ENCODE peak calls at places on chromosome 7, in eight cellular contexts. W is endothelial cell of umbilical vein, R is body of pancreas, Y is Peyer's patch, X is ovary, V is K562, O is H1, I is erythroblast. A is an unnamed sample.

GRCh38 chr7:44277391-44277790 is 48.0 kb downstream of the CAMK2B start:
- DNase-seq in W (no peak), V (no peak), O (no peak), Y (no peak), R (no peak), I (no peak), X (no peak), A (no peak)

GRCh38 chr7:87543623-87544022 is 57.1 kb downstream of the ABCB1 start:
- DNase-seq in W (no peak), X (no peak), V (no peak), R (no peak), I (no peak), O (no peak), Y (no peak), A (no peak)

GRCh38 chr7:112204072-112204775 is 2.0 kb downstream of the DOCK4 start:
- DNase-seq in I (no peak), Y (no peak), R (no peak), O (no peak), W (peak), V (no peak), X (no peak), A (peak)

GRCh38 chr7:128400566-128400965 is 9.2 kb downstream of the IMPDH1 start:
- DNase-seq in O (no peak), Y (no peak), I (no peak), V (no peak), W (no peak), R (no peak), X (no peak), A (no peak)

GRCh38 chr7:158955146-158955870 is 99.0 kb downstream of the DYNC2I1 start:
- DNase-seq in I (no peak), V (no peak), W (no peak), X (no peak), R (no peak), O (no peak), Y (no peak), A (no peak)

GRCh38 chr7:81470084-81470723 is 299.6 kb downstream of the HGF start:
- DNase-seq in W (peak), O (peak), I (peak), X (peak), R (peak), V (peak), Y (no peak), A (peak)

GRCh38 chr7:41977165-41977651 is 259.8 kb downstream of the GLI3 start:
- DNase-seq in V (peak), O (no peak), R (no peak), Y (no peak), X (no peak), I (peak), W (peak), A (no peak)

GRCh38 chr7:44847920-44848634 is at the start of gene H2AZ2:
- DNase-seq in W (peak), X (peak), V (peak), Y (peak), R (peak), O (peak), I (peak), A (peak)

GRCh38 chr7:81801532-81801931 is 31.7 kb upstream of the HGF start:
- DNase-seq in X (no peak), V (no peak), R (no peak), O (no peak), Y (no peak), I (no peak), W (no peak), A (no peak)

GRCh38 chr7:115145512-115145911 is 223.6 kb downstream of the MDFIC start:
- DNase-seq in Y (no peak), R (no peak), W (no peak), V (no peak), X (no peak), I (no peak), O (no peak), A (no peak)

GRCh38 chr7:27145167-27145883 is 1.8 kb upstream of the HOXA5 start:
- DNase-seq in Y (peak), I (no peak), V (no peak), O (no peak), R (no peak), X (no peak), W (no peak), A (no peak)

GRCh38 chr7:18125536-18125935 is 97.9 kb upstream of the PRPS1L1 start:
- DNase-seq in X (no peak), W (peak), R (no peak), I (no peak), V (no peak), O (no peak), Y (no peak), A (no peak)

GRCh38 chr7:117839507-117839906 is 33.7 kb downstream of the CTTNBP2 start:
- DNase-seq in V (no peak), O (no peak), R (no peak), X (no peak), W (no peak), Y (no peak), I (no peak), A (no peak)

GRCh38 chr7:80511964-80512363 is at the start of gene GNAT3:
- DNase-seq in V (no peak), W (no peak), I (no peak), R (no peak), O (no peak), X (no peak), Y (no peak), A (no peak)

GRCh38 chr7:46058424-46058823 is 137.4 kb upstream of the IGFBP3 start:
- DNase-seq in V (no peak), W (no peak), R (no peak), Y (no peak), I (no peak), X (no peak), O (no peak), A (no peak)

GRCh38 chr7:149771199-149771636 is 2.2 kb downstream of the ZNF467 start:
- DNase-seq in V (no peak), W (peak), O (no peak), I (no peak), Y (peak), X (no peak), R (peak), A (no peak)

GRCh38 chr7:155486783-155487508 is 29.0 kb downstream of the EN2 start:
- DNase-seq in O (no peak), I (no peak), Y (no peak), W (no peak), X (no peak), R (no peak), V (no peak), A (no peak)

GRCh38 chr7:17095001-17095574 is 203.4 kb upstream of the AHR start:
- DNase-seq in R (no peak), W (no peak), O (no peak), I (no peak), X (no peak), Y (no peak), V (no peak), A (no peak)

GRCh38 chr7:6831018-6831725 is 5.1 kb upstream of the CCZ1B start:
- DNase-seq in V (no peak), O (no peak), X (no peak), Y (no peak), R (no peak), W (no peak), I (no peak), A (no peak)

GRCh38 chr7:69683002-69683401 is 84.7 kb downstream of the AUTS2 start:
- DNase-seq in X (no peak), I (no peak), V (no peak), Y (no peak), O (no peak), W (no peak), R (no peak), A (no peak)

GRCh38 chr7:141701489-141702046 is 398 bp downstream of the DENND11 start:
- DNase-seq in V (peak), X (peak), W (peak), I (peak), R (peak), Y (peak), O (no peak), A (peak)
- TF ChIP-seq POLR2A in V (no peak), X (no peak), W (no peak), I (no peak), R (peak), Y (no peak), O (peak), A (no peak)

DNA sequence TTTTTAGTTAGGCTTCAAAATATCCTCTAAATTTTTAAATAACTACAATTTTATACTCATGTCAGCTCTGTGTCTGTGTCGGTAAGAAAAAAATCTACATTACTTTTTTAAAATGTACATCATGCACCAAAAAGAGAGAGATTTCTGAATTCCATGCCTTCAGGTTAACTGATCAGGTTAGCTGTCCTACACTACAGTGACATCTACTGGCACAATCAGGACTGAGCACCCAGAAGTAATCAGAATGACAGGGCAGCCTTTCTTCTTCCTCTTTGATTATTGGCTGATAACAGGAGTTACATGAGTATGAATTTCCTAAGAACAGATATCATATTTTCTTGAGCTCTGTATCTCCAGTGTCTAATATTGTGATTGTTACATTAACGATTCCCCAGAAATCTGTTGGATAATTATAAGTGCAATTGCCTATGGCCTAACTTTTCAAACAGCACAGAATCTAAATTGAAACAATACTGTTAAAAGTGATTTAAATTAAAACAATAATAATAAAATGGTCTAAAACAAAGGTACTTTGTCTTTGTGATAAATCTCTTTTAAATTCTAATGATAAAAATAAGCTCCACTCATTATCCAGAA is 41.8 kb upstream of the HYCC1 start:
- DNase-seq in V (peak), W (peak), I (peak), R (peak), O (no peak), X (no peak), Y (peak), A (peak)
- TF ChIP-seq POLR2A in V (no peak), W (no peak), I (no peak), R (no peak), O (no peak), X (no peak), Y (no peak), A (no peak)

GRCh38 chr7:51316666-51317581 is at the start of gene COBL:
- DNase-seq in V (peak), X (peak), O (no peak), W (no peak), R (peak), Y (no peak), I (no peak), A (no peak)
- TF ChIP-seq POLR2A in V (no peak), X (no peak), O (peak), W (no peak), R (peak), Y (peak), I (no peak), A (no peak)

DNA sequence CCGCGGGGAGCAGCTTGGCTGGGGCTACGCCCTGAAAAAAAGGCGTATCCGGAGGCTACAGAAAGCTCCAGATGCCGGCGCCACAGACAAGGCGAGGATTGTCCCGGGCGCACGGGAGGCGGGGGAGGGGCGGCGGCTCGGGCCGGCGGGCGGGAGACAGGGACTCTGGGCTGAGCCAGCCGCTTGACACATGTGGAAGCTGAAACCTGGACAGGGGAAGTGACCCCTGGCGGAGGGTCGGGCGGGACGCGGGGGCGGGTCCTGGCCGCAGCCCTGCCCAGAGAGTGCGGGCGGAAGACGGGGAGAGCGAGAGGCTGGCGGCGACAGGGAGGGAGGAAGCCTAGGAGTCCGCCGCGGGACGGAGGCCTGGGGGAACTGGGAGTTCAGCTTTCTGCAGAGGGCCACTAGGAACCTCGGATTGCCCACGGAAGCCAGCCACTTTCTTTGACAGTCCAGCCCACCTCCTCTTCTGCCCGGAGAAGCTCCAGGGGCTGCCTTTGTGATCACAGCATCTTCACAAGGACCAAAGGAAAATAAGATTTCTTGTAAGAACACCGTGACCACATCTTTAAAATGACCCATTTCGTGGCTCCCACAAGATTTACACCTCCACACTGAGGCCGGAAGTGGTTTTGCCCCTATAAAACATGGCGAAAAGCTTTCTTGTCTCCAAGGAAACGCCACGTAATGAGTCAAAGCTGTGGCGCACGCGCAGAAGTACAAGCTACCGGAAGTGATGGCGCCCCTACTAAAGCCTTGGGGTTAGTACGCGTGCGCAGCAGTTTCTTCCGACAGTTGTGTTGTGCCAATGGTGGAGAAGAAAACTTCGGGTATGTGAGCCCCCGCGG is at the start of the genes PLOD3 and ZNHIT1:
- DNase-seq in V (peak), X (peak), O (peak), R (peak), I (peak), W (peak), Y (peak), A (peak)
- TF ChIP-seq POLR2A in V (peak), X (no peak), O (peak), R (peak), I (peak), W (peak), Y (peak), A (no peak)

GRCh38 chr7:152025077-152025936 is at the start of gene GALNT11:
- DNase-seq in V (peak), I (peak), X (peak), Y (peak), O (peak), W (peak), R (peak), A (peak)
- TF ChIP-seq POLR2A in V (peak), I (peak), X (peak), Y (peak), O (no peak), W (peak), R (peak), A (peak)

A was measured in H54.